ENCODE peak calls at places on chromosomes 11 and 22, in ten cellular contexts. One of them, this sample, is unnamed.

GRCh38 chr11:72525466-72525865 is 91.1 kb upstream of the CLPB start:
- DNase-seq in activated gamma-delta T cell treated with anti-CD3 and anti-CD28 coated beads, Interleukin-2, amount 50 U/mL, for 16 hours: no peak
- DNase-seq in cardiac muscle cell: no peak
- DNase-seq in activated CD4-positive, alpha-beta T cell treated with anti-CD3 and anti-CD28 coated beads, Interleukin-2, amount 50 U/mL, for 48 hours: no peak
- DNase-seq in foreskin melanocyte: no peak
- DNase-seq in stimulated activated naive CD4-positive, alpha-beta T cell: no peak
- DNase-seq in CD4-positive, alpha-beta memory T cell: no peak
- DNase-seq in H4: no peak
- DNase-seq in NCI-H1092 treated with DMSO at 0.1 percent for 48 hours: no peak
- DNase-seq in amniotic stem cell: no peak
- DNase-seq in this sample: no peak

GRCh38 chr11:28834877-28835276 is 726.7 kb downstream of the METTL15 start:
- DNase-seq in cardiac muscle cell: peak
- DNase-seq in foreskin melanocyte: peak
- DNase-seq in CD4-positive, alpha-beta memory T cell: no peak
- DNase-seq in activated CD4-positive, alpha-beta T cell treated with anti-CD3 and anti-CD28 coated beads, Interleukin-2, amount 50 U/mL, for 48 hours: no peak
- DNase-seq in activated gamma-delta T cell treated with anti-CD3 and anti-CD28 coated beads, Interleukin-2, amount 50 U/mL, for 16 hours: no peak
- DNase-seq in H4: peak
- DNase-seq in NCI-H1092 treated with DMSO at 0.1 percent for 48 hours: no peak
- DNase-seq in stimulated activated naive CD4-positive, alpha-beta T cell: no peak
- DNase-seq in amniotic stem cell: peak
- DNase-seq in this sample: no peak

GRCh38 chr11:93131709-93132108 is 66.1 kb downstream of the SLC36A4 start:
- DNase-seq in amniotic stem cell: no peak
- DNase-seq in H4: no peak
- DNase-seq in CD4-positive, alpha-beta memory T cell: no peak
- DNase-seq in activated gamma-delta T cell treated with anti-CD3 and anti-CD28 coated beads, Interleukin-2, amount 50 U/mL, for 16 hours: no peak
- DNase-seq in foreskin melanocyte: no peak
- DNase-seq in activated CD4-positive, alpha-beta T cell treated with anti-CD3 and anti-CD28 coated beads, Interleukin-2, amount 50 U/mL, for 48 hours: no peak
- DNase-seq in NCI-H1092 treated with DMSO at 0.1 percent for 48 hours: peak
- DNase-seq in stimulated activated naive CD4-positive, alpha-beta T cell: no peak
- DNase-seq in cardiac muscle cell: peak
- DNase-seq in this sample: no peak

GRCh38 chr22:35839811-35840739 is 122.4 kb downstream of the APOL5 start:
- DNase-seq in foreskin melanocyte: peak
- DNase-seq in activated gamma-delta T cell treated with anti-CD3 and anti-CD28 coated beads, Interleukin-2, amount 50 U/mL, for 16 hours: no peak
- DNase-seq in cardiac muscle cell: peak
- DNase-seq in activated CD4-positive, alpha-beta T cell treated with anti-CD3 and anti-CD28 coated beads, Interleukin-2, amount 50 U/mL, for 48 hours: peak
- DNase-seq in NCI-H1092 treated with DMSO at 0.1 percent for 48 hours: peak
- DNase-seq in CD4-positive, alpha-beta memory T cell: no peak
- DNase-seq in amniotic stem cell: peak
- DNase-seq in stimulated activated naive CD4-positive, alpha-beta T cell: no peak
- DNase-seq in H4: peak
- DNase-seq in this sample: peak

GRCh38 chr22:43213066-43213465 is 26.1 kb upstream of the TTLL12 start:
- DNase-seq in activated CD4-positive, alpha-beta T cell treated with anti-CD3 and anti-CD28 coated beads, Interleukin-2, amount 50 U/mL, for 48 hours: no peak
- DNase-seq in CD4-positive, alpha-beta memory T cell: no peak
- DNase-seq in NCI-H1092 treated with DMSO at 0.1 percent for 48 hours: no peak
- DNase-seq in foreskin melanocyte: no peak
- DNase-seq in H4: no peak
- DNase-seq in amniotic stem cell: no peak
- DNase-seq in activated gamma-delta T cell treated with anti-CD3 and anti-CD28 coated beads, Interleukin-2, amount 50 U/mL, for 16 hours: no peak
- DNase-seq in stimulated activated naive CD4-positive, alpha-beta T cell: no peak
- DNase-seq in cardiac muscle cell: peak
- DNase-seq in this sample: peak

GRCh38 chr11:77617892-77618291 is 19.7 kb downstream of the CLNS1A start:
- DNase-seq in activated gamma-delta T cell treated with anti-CD3 and anti-CD28 coated beads, Interleukin-2, amount 50 U/mL, for 16 hours: no peak
- DNase-seq in amniotic stem cell: no peak
- DNase-seq in stimulated activated naive CD4-positive, alpha-beta T cell: no peak
- DNase-seq in CD4-positive, alpha-beta memory T cell: no peak
- DNase-seq in NCI-H1092 treated with DMSO at 0.1 percent for 48 hours: no peak
- DNase-seq in H4: no peak
- DNase-seq in foreskin melanocyte: peak
- DNase-seq in cardiac muscle cell: no peak
- DNase-seq in activated CD4-positive, alpha-beta T cell treated with anti-CD3 and anti-CD28 coated beads, Interleukin-2, amount 50 U/mL, for 48 hours: no peak
- DNase-seq in this sample: no peak

GRCh38 chr11:71109186-71109585 is 143.2 kb downstream of the SHANK2 start:
- DNase-seq in activated gamma-delta T cell treated with anti-CD3 and anti-CD28 coated beads, Interleukin-2, amount 50 U/mL, for 16 hours: no peak
- DNase-seq in H4: no peak
- DNase-seq in NCI-H1092 treated with DMSO at 0.1 percent for 48 hours: no peak
- DNase-seq in CD4-positive, alpha-beta memory T cell: no peak
- DNase-seq in cardiac muscle cell: no peak
- DNase-seq in amniotic stem cell: no peak
- DNase-seq in foreskin melanocyte: no peak
- DNase-seq in activated CD4-positive, alpha-beta T cell treated with anti-CD3 and anti-CD28 coated beads, Interleukin-2, amount 50 U/mL, for 48 hours: no peak
- DNase-seq in stimulated activated naive CD4-positive, alpha-beta T cell: no peak
- DNase-seq in this sample: no peak

GRCh38 chr11:47256374-47256773 is 1.4 kb upstream of the NR1H3 start:
- DNase-seq in amniotic stem cell: no peak
- DNase-seq in H4: no peak
- DNase-seq in stimulated activated naive CD4-positive, alpha-beta T cell: no peak
- DNase-seq in activated gamma-delta T cell treated with anti-CD3 and anti-CD28 coated beads, Interleukin-2, amount 50 U/mL, for 16 hours: no peak
- DNase-seq in activated CD4-positive, alpha-beta T cell treated with anti-CD3 and anti-CD28 coated beads, Interleukin-2, amount 50 U/mL, for 48 hours: no peak
- DNase-seq in CD4-positive, alpha-beta memory T cell: no peak
- DNase-seq in cardiac muscle cell: no peak
- DNase-seq in foreskin melanocyte: no peak
- DNase-seq in NCI-H1092 treated with DMSO at 0.1 percent for 48 hours: no peak
- DNase-seq in this sample: no peak

GRCh38 chr11:130710022-130710421 is 206.3 kb downstream of the SNX19 start:
- DNase-seq in NCI-H1092 treated with DMSO at 0.1 percent for 48 hours: no peak
- DNase-seq in cardiac muscle cell: no peak
- DNase-seq in foreskin melanocyte: no peak
- DNase-seq in CD4-positive, alpha-beta memory T cell: no peak
- DNase-seq in amniotic stem cell: no peak
- DNase-seq in activated gamma-delta T cell treated with anti-CD3 and anti-CD28 coated beads, Interleukin-2, amount 50 U/mL, for 16 hours: no peak
- DNase-seq in H4: no peak
- DNase-seq in stimulated activated naive CD4-positive, alpha-beta T cell: no peak
- DNase-seq in activated CD4-positive, alpha-beta T cell treated with anti-CD3 and anti-CD28 coated beads, Interleukin-2, amount 50 U/mL, for 48 hours: no peak
- DNase-seq in this sample: no peak

GRCh38 chr22:49329636-49330035 is 498.0 kb downstream of the BRD1 start:
- DNase-seq in CD4-positive, alpha-beta memory T cell: no peak
- DNase-seq in amniotic stem cell: no peak
- DNase-seq in stimulated activated naive CD4-positive, alpha-beta T cell: no peak
- DNase-seq in foreskin melanocyte: no peak
- DNase-seq in activated gamma-delta T cell treated with anti-CD3 and anti-CD28 coated beads, Interleukin-2, amount 50 U/mL, for 16 hours: no peak
- DNase-seq in activated CD4-positive, alpha-beta T cell treated with anti-CD3 and anti-CD28 coated beads, Interleukin-2, amount 50 U/mL, for 48 hours: no peak
- DNase-seq in H4: no peak
- DNase-seq in NCI-H1092 treated with DMSO at 0.1 percent for 48 hours: no peak
- DNase-seq in cardiac muscle cell: no peak
- DNase-seq in this sample: no peak

GRCh38 chr11:101226617-101227016 is 97.0 kb upstream of the PGR start:
- DNase-seq in stimulated activated naive CD4-positive, alpha-beta T cell: no peak
- DNase-seq in CD4-positive, alpha-beta memory T cell: no peak
- DNase-seq in NCI-H1092 treated with DMSO at 0.1 percent for 48 hours: no peak
- DNase-seq in amniotic stem cell: no peak
- DNase-seq in activated CD4-positive, alpha-beta T cell treated with anti-CD3 and anti-CD28 coated beads, Interleukin-2, amount 50 U/mL, for 48 hours: no peak
- DNase-seq in cardiac muscle cell: no peak
- DNase-seq in activated gamma-delta T cell treated with anti-CD3 and anti-CD28 coated beads, Interleukin-2, amount 50 U/mL, for 16 hours: no peak
- DNase-seq in H4: no peak
- DNase-seq in foreskin melanocyte: no peak
- DNase-seq in this sample: no peak

GRCh38 chr11:128516886-128517285 is 70.5 kb downstream of the ETS1 start:
- DNase-seq in NCI-H1092 treated with DMSO at 0.1 percent for 48 hours: no peak
- DNase-seq in cardiac muscle cell: no peak
- DNase-seq in amniotic stem cell: no peak
- DNase-seq in foreskin melanocyte: no peak
- DNase-seq in H4: no peak
- DNase-seq in stimulated activated naive CD4-positive, alpha-beta T cell: no peak
- DNase-seq in CD4-positive, alpha-beta memory T cell: peak
- DNase-seq in activated gamma-delta T cell treated with anti-CD3 and anti-CD28 coated beads, Interleukin-2, amount 50 U/mL, for 16 hours: no peak
- DNase-seq in activated CD4-positive, alpha-beta T cell treated with anti-CD3 and anti-CD28 coated beads, Interleukin-2, amount 50 U/mL, for 48 hours: no peak
- DNase-seq in this sample: no peak

GRCh38 chr11:69879734-69880005 is 60.5 kb upstream of the FGF3 start:
- DNase-seq in activated CD4-positive, alpha-beta T cell treated with anti-CD3 and anti-CD28 coated beads, Interleukin-2, amount 50 U/mL, for 48 hours: no peak
- DNase-seq in CD4-positive, alpha-beta memory T cell: no peak
- DNase-seq in foreskin melanocyte: no peak
- DNase-seq in stimulated activated naive CD4-positive, alpha-beta T cell: no peak
- DNase-seq in cardiac muscle cell: no peak
- DNase-seq in activated gamma-delta T cell treated with anti-CD3 and anti-CD28 coated beads, Interleukin-2, amount 50 U/mL, for 16 hours: no peak
- DNase-seq in NCI-H1092 treated with DMSO at 0.1 percent for 48 hours: no peak
- DNase-seq in amniotic stem cell: no peak
- DNase-seq in H4: no peak
- DNase-seq in this sample: no peak

GRCh38 chr22:41848468-41848867 is 15.6 kb downstream of the SREBF2 start:
- DNase-seq in amniotic stem cell: no peak
- DNase-seq in cardiac muscle cell: no peak
- DNase-seq in H4: no peak
- DNase-seq in stimulated activated naive CD4-positive, alpha-beta T cell: no peak
- DNase-seq in activated gamma-delta T cell treated with anti-CD3 and anti-CD28 coated beads, Interleukin-2, amount 50 U/mL, for 16 hours: no peak
- DNase-seq in CD4-positive, alpha-beta memory T cell: no peak
- DNase-seq in NCI-H1092 treated with DMSO at 0.1 percent for 48 hours: no peak
- DNase-seq in foreskin melanocyte: no peak
- DNase-seq in activated CD4-positive, alpha-beta T cell treated with anti-CD3 and anti-CD28 coated beads, Interleukin-2, amount 50 U/mL, for 48 hours: no peak
- DNase-seq in this sample: no peak

GRCh38 chr11:124875943-124876817 is 10.9 kb downstream of the ROBO3 start:
- DNase-seq in activated CD4-positive, alpha-beta T cell treated with anti-CD3 and anti-CD28 coated beads, Interleukin-2, amount 50 U/mL, for 48 hours: peak
- DNase-seq in CD4-positive, alpha-beta memory T cell: peak
- DNase-seq in H4: peak
- DNase-seq in cardiac muscle cell: peak
- DNase-seq in amniotic stem cell: peak
- DNase-seq in NCI-H1092 treated with DMSO at 0.1 percent for 48 hours: peak
- DNase-seq in stimulated activated naive CD4-positive, alpha-beta T cell: peak
- DNase-seq in foreskin melanocyte: peak
- DNase-seq in activated gamma-delta T cell treated with anti-CD3 and anti-CD28 coated beads, Interleukin-2, amount 50 U/mL, for 16 hours: peak
- DNase-seq in this sample: peak

GRCh38 chr22:43053176-43053575 is 36.0 kb downstream of the TTLL1 start:
- DNase-seq in activated gamma-delta T cell treated with anti-CD3 and anti-CD28 coated beads, Interleukin-2, amount 50 U/mL, for 16 hours: no peak
- DNase-seq in activated CD4-positive, alpha-beta T cell treated with anti-CD3 and anti-CD28 coated beads, Interleukin-2, amount 50 U/mL, for 48 hours: no peak
- DNase-seq in stimulated activated naive CD4-positive, alpha-beta T cell: no peak
- DNase-seq in cardiac muscle cell: no peak
- DNase-seq in amniotic stem cell: no peak
- DNase-seq in NCI-H1092 treated with DMSO at 0.1 percent for 48 hours: no peak
- DNase-seq in H4: no peak
- DNase-seq in foreskin melanocyte: no peak
- DNase-seq in CD4-positive, alpha-beta memory T cell: no peak
- DNase-seq in this sample: no peak

GRCh38 chr22:43399980-43400358 is 11.8 kb upstream of the MPPED1 start:
- DNase-seq in stimulated activated naive CD4-positive, alpha-beta T cell: no peak
- DNase-seq in NCI-H1092 treated with DMSO at 0.1 percent for 48 hours: no peak
- DNase-seq in amniotic stem cell: no peak
- DNase-seq in activated gamma-delta T cell treated with anti-CD3 and anti-CD28 coated beads, Interleukin-2, amount 50 U/mL, for 16 hours: no peak
- DNase-seq in H4: no peak
- DNase-seq in cardiac muscle cell: no peak
- DNase-seq in activated CD4-positive, alpha-beta T cell treated with anti-CD3 and anti-CD28 coated beads, Interleukin-2, amount 50 U/mL, for 48 hours: no peak
- DNase-seq in CD4-positive, alpha-beta memory T cell: no peak
- DNase-seq in foreskin melanocyte: no peak
- DNase-seq in this sample: no peak

GRCh38 chr22:45212306-45212709 is 28.4 kb downstream of the KIAA0930 start:
- DNase-seq in activated CD4-positive, alpha-beta T cell treated with anti-CD3 and anti-CD28 coated beads, Interleukin-2, amount 50 U/mL, for 48 hours: no peak
- DNase-seq in stimulated activated naive CD4-positive, alpha-beta T cell: no peak
- DNase-seq in amniotic stem cell: peak
- DNase-seq in H4: peak
- DNase-seq in foreskin melanocyte: peak
- DNase-seq in NCI-H1092 treated with DMSO at 0.1 percent for 48 hours: no peak
- DNase-seq in activated gamma-delta T cell treated with anti-CD3 and anti-CD28 coated beads, Interleukin-2, amount 50 U/mL, for 16 hours: no peak
- DNase-seq in CD4-positive, alpha-beta memory T cell: no peak
- DNase-seq in cardiac muscle cell: peak
- DNase-seq in this sample: no peak

GRCh38 chr11:88979641-88980040 is 86.1 kb downstream of the GRM5 start:
- DNase-seq in NCI-H1092 treated with DMSO at 0.1 percent for 48 hours: no peak
- DNase-seq in activated CD4-positive, alpha-beta T cell treated with anti-CD3 and anti-CD28 coated beads, Interleukin-2, amount 50 U/mL, for 48 hours: no peak
- DNase-seq in H4: peak
- DNase-seq in stimulated activated naive CD4-positive, alpha-beta T cell: no peak
- DNase-seq in amniotic stem cell: peak
- DNase-seq in CD4-positive, alpha-beta memory T cell: no peak
- DNase-seq in cardiac muscle cell: no peak
- DNase-seq in foreskin melanocyte: no peak
- DNase-seq in activated gamma-delta T cell treated with anti-CD3 and anti-CD28 coated beads, Interleukin-2, amount 50 U/mL, for 16 hours: no peak
- DNase-seq in this sample: no peak

GRCh38 chr11:118436639-118437045 is 350 bp downstream of the KMT2A start:
- DNase-seq in NCI-H1092 treated with DMSO at 0.1 percent for 48 hours: no peak
- DNase-seq in foreskin melanocyte: no peak
- DNase-seq in H4: no peak
- DNase-seq in cardiac muscle cell: peak
- DNase-seq in CD4-positive, alpha-beta memory T cell: no peak
- DNase-seq in activated CD4-positive, alpha-beta T cell treated with anti-CD3 and anti-CD28 coated beads, Interleukin-2, amount 50 U/mL, for 48 hours: peak
- DNase-seq in stimulated activated naive CD4-positive, alpha-beta T cell: no peak
- DNase-seq in activated gamma-delta T cell treated with anti-CD3 and anti-CD28 coated beads, Interleukin-2, amount 50 U/mL, for 16 hours: peak
- DNase-seq in amniotic stem cell: no peak
- DNase-seq in this sample: no peak

GRCh38 chr22:32819120-32819519 is 17.6 kb downstream of the TIMP3 start:
- DNase-seq in foreskin melanocyte: no peak
- DNase-seq in cardiac muscle cell: no peak
- DNase-seq in NCI-H1092 treated with DMSO at 0.1 percent for 48 hours: no peak
- DNase-seq in H4: no peak
- DNase-seq in stimulated activated naive CD4-positive, alpha-beta T cell: no peak
- DNase-seq in CD4-positive, alpha-beta memory T cell: no peak
- DNase-seq in activated CD4-positive, alpha-beta T cell treated with anti-CD3 and anti-CD28 coated beads, Interleukin-2, amount 50 U/mL, for 48 hours: no peak
- DNase-seq in amniotic stem cell: no peak
- DNase-seq in activated gamma-delta T cell treated with anti-CD3 and anti-CD28 coated beads, Interleukin-2, amount 50 U/mL, for 16 hours: no peak
- DNase-seq in this sample: no peak

GRCh38 chr11:66345316-66345649 is 379 bp upstream of the BRMS1 start:
- DNase-seq in foreskin melanocyte: no peak
- DNase-seq in activated gamma-delta T cell treated with anti-CD3 and anti-CD28 coated beads, Interleukin-2, amount 50 U/mL, for 16 hours: no peak
- DNase-seq in CD4-positive, alpha-beta memory T cell: no peak
- DNase-seq in NCI-H1092 treated with DMSO at 0.1 percent for 48 hours: no peak
- DNase-seq in cardiac muscle cell: no peak
- DNase-seq in amniotic stem cell: no peak
- DNase-seq in activated CD4-positive, alpha-beta T cell treated with anti-CD3 and anti-CD28 coated beads, Interleukin-2, amount 50 U/mL, for 48 hours: no peak
- DNase-seq in H4: no peak
- DNase-seq in stimulated activated naive CD4-positive, alpha-beta T cell: no peak
- DNase-seq in this sample: no peak

GRCh38 chr11:76664578-76665061 is 5.9 kb downstream of the LRRC32 start:
- DNase-seq in activated gamma-delta T cell treated with anti-CD3 and anti-CD28 coated beads, Interleukin-2, amount 50 U/mL, for 16 hours: peak
- DNase-seq in H4: no peak
- DNase-seq in stimulated activated naive CD4-positive, alpha-beta T cell: peak
- DNase-seq in foreskin melanocyte: no peak
- DNase-seq in amniotic stem cell: no peak
- DNase-seq in NCI-H1092 treated with DMSO at 0.1 percent for 48 hours: no peak
- DNase-seq in activated CD4-positive, alpha-beta T cell treated with anti-CD3 and anti-CD28 coated beads, Interleukin-2, amount 50 U/mL, for 48 hours: no peak
- DNase-seq in CD4-positive, alpha-beta memory T cell: no peak
- DNase-seq in cardiac muscle cell: no peak
- DNase-seq in this sample: peak

GRCh38 chr11:76217653-76218160 is 11.4 kb upstream of the WNT11 start:
- DNase-seq in cardiac muscle cell: no peak
- DNase-seq in stimulated activated naive CD4-positive, alpha-beta T cell: no peak
- DNase-seq in foreskin melanocyte: no peak
- DNase-seq in amniotic stem cell: no peak
- DNase-seq in CD4-positive, alpha-beta memory T cell: no peak
- DNase-seq in activated CD4-positive, alpha-beta T cell treated with anti-CD3 and anti-CD28 coated beads, Interleukin-2, amount 50 U/mL, for 48 hours: no peak
- DNase-seq in H4: no peak
- DNase-seq in activated gamma-delta T cell treated with anti-CD3 and anti-CD28 coated beads, Interleukin-2, amount 50 U/mL, for 16 hours: no peak
- DNase-seq in NCI-H1092 treated with DMSO at 0.1 percent for 48 hours: peak
- DNase-seq in this sample: no peak

GRCh38 chr11:11391796-11392195 is 38.7 kb upstream of the CSNK2A3 start:
- DNase-seq in activated CD4-positive, alpha-beta T cell treated with anti-CD3 and anti-CD28 coated beads, Interleukin-2, amount 50 U/mL, for 48 hours: no peak
- DNase-seq in NCI-H1092 treated with DMSO at 0.1 percent for 48 hours: no peak
- DNase-seq in cardiac muscle cell: peak
- DNase-seq in amniotic stem cell: peak
- DNase-seq in stimulated activated naive CD4-positive, alpha-beta T cell: no peak
- DNase-seq in CD4-positive, alpha-beta memory T cell: no peak
- DNase-seq in H4: peak
- DNase-seq in activated gamma-delta T cell treated with anti-CD3 and anti-CD28 coated beads, Interleukin-2, amount 50 U/mL, for 16 hours: no peak
- DNase-seq in foreskin melanocyte: peak
- DNase-seq in this sample: no peak

GRCh38 chr11:10387209-10388083 is 67.6 kb upstream of the AMPD3 start:
- DNase-seq in amniotic stem cell: no peak
- DNase-seq in foreskin melanocyte: no peak
- DNase-seq in stimulated activated naive CD4-positive, alpha-beta T cell: no peak
- DNase-seq in NCI-H1092 treated with DMSO at 0.1 percent for 48 hours: no peak
- DNase-seq in activated gamma-delta T cell treated with anti-CD3 and anti-CD28 coated beads, Interleukin-2, amount 50 U/mL, for 16 hours: no peak
- DNase-seq in CD4-positive, alpha-beta memory T cell: no peak
- DNase-seq in H4: peak
- DNase-seq in cardiac muscle cell: peak
- DNase-seq in activated CD4-positive, alpha-beta T cell treated with anti-CD3 and anti-CD28 coated beads, Interleukin-2, amount 50 U/mL, for 48 hours: no peak
- DNase-seq in this sample: no peak

GRCh38 chr11:121892131-121892681 is 223.8 kb downstream of the BLID start:
- DNase-seq in cardiac muscle cell: peak
- DNase-seq in foreskin melanocyte: peak
- DNase-seq in CD4-positive, alpha-beta memory T cell: no peak
- DNase-seq in activated CD4-positive, alpha-beta T cell treated with anti-CD3 and anti-CD28 coated beads, Interleukin-2, amount 50 U/mL, for 48 hours: no peak
- DNase-seq in amniotic stem cell: peak
- DNase-seq in NCI-H1092 treated with DMSO at 0.1 percent for 48 hours: no peak
- DNase-seq in activated gamma-delta T cell treated with anti-CD3 and anti-CD28 coated beads, Interleukin-2, amount 50 U/mL, for 16 hours: no peak
- DNase-seq in stimulated activated naive CD4-positive, alpha-beta T cell: no peak
- DNase-seq in H4: no peak
- DNase-seq in this sample: no peak

GRCh38 chr11:109423114-109423859 is 1.3 kb downstream of the C11orf87 start:
- DNase-seq in stimulated activated naive CD4-positive, alpha-beta T cell: no peak
- DNase-seq in activated gamma-delta T cell treated with anti-CD3 and anti-CD28 coated beads, Interleukin-2, amount 50 U/mL, for 16 hours: no peak
- DNase-seq in activated CD4-positive, alpha-beta T cell treated with anti-CD3 and anti-CD28 coated beads, Interleukin-2, amount 50 U/mL, for 48 hours: no peak
- DNase-seq in amniotic stem cell: no peak
- DNase-seq in foreskin melanocyte: no peak
- DNase-seq in NCI-H1092 treated with DMSO at 0.1 percent for 48 hours: peak
- DNase-seq in cardiac muscle cell: peak
- DNase-seq in H4: no peak
- DNase-seq in CD4-positive, alpha-beta memory T cell: no peak
- DNase-seq in this sample: no peak